ENCODE peak calls at places on chromosomes 1 and 21, in seven cellular contexts. B is IMR-90, Y is H9, I is mesendoderm, L is trophoblast cell, R is H1, Z is mesenchymal stem cell. N is an unnamed sample.

GRCh38 chr21:15498455-15498854 is 231.3 kb upstream of the USP25 start:
- DNase-seq in B (no peak), Y (no peak), I (no peak), L (no peak), R (no peak), Z (no peak), N (no peak)

GRCh38 chr1:180157108-180157507 is 2.4 kb downstream of the QSOX1 start:
- DNase-seq in B (peak; percentile 65), Y (no peak), I (no peak), L (no peak), R (no peak), Z (peak; percentile 79), N (no peak)

GRCh38 chr1:53134961-53135734 is 7.3 kb downstream of the SLC1A7 start:
- DNase-seq in B (peak; percentile 89), Y (no peak), I (no peak), L (no peak), R (no peak), Z (no peak), N (no peak)

GRCh38 chr21:46509760-46510159 is 51.1 kb downstream of the DIP2A start:
- DNase-seq in B (peak; percentile 81), Y (no peak), I (no peak), L (no peak), R (no peak), Z (peak; percentile 14), N (no peak)

GRCh38 chr1:50620680-50621329 is 197.6 kb upstream of the DMRTA2 start:
- DNase-seq in B (peak; percentile 40), Y (peak; percentile 63), I (peak; percentile 58), L (no peak), R (peak; percentile 33), Z (peak; percentile 29), N (no peak)

GRCh38 chr1:211951856-211952255 is 83.5 kb downstream of the INTS7 start:
- DNase-seq in B (peak; percentile 74), Y (no peak), I (no peak), L (no peak), R (no peak), Z (peak; percentile 50), N (no peak)

GRCh38 chr1:55385402-55386018 is 170.3 kb upstream of the USP24 start:
- DNase-seq in B (no peak), Y (no peak), I (no peak), L (no peak), R (no peak), Z (no peak), N (no peak)

GRCh38 chr1:209989525-209989924 is 51.5 kb downstream of the SYT14 start:
- DNase-seq in B (peak; percentile 34), Y (no peak), I (no peak), L (peak; percentile 2), R (no peak), Z (peak; percentile 15), N (no peak)

GRCh38 chr1:168918860-168919741 is 187.4 kb upstream of the ATP1B1 start:
- DNase-seq in B (no peak), Y (no peak), I (peak; percentile 27), L (no peak), R (peak; percentile 13), Z (no peak), N (peak; percentile 47)

GRCh38 chr1:185541861-185542260 is 192.3 kb upstream of the HMCN1 start:
- DNase-seq in B (peak; percentile 65), Y (no peak), I (peak; percentile 39), L (no peak), R (no peak), Z (peak; percentile 71), N (no peak)

GRCh38 chr1:63821650-63822049 is 47.8 kb downstream of the ROR1 start:
- DNase-seq in B (peak; percentile 73), Y (no peak), I (no peak), L (no peak), R (no peak), Z (peak; percentile 65), N (no peak)

GRCh38 chr21:46569071-46569470 is 35.8 kb downstream of the S100B start:
- DNase-seq in B (peak; percentile 1), Y (no peak), I (no peak), L (peak; percentile 60), R (no peak), Z (peak; percentile 9), N (no peak)

GRCh38 chr1:84166797-84167196 is 22.7 kb downstream of the PRKACB start:
- DNase-seq in B (no peak), Y (no peak), I (no peak), L (no peak), R (no peak), Z (no peak), N (no peak)
- H3K4me1 ChIP-seq in B (no peaks in the 10 kb centered on the region), Y (no peaks in the 10 kb centered on the region), I (no peaks in the 10 kb centered on the region), L (no peaks in the 10 kb centered on the region), R (no peaks in the 10 kb centered on the region), Z (no peaks in the 10 kb centered on the region), N (no peaks in the 10 kb centered on the region)

GRCh38 chr1:92808353-92808752 is 23.4 kb upstream of the EVI5 start:
- DNase-seq in B (no peak), Y (no peak), I (no peak), L (no peak), R (no peak), Z (no peak), N (no peak)

GRCh38 chr1:92804721-92805169 is 19.8 kb upstream of the EVI5 start:
- DNase-seq in B (peak; percentile 99), Y (peak; percentile 60), I (peak; percentile 98), L (peak; percentile 92), R (no peak), Z (peak; percentile 98), N (no peak)

GRCh38 chr1:92805216-92805615 is 20.3 kb upstream of the EVI5 start:
- DNase-seq in B (peak; percentile 26), Y (no peak), I (no peak), L (no peak), R (no peak), Z (peak; percentile 61), N (no peak)

GRCh38 chr1:92797961-92798360 is 13.1 kb upstream of the EVI5 start:
- DNase-seq in B (peak; percentile 86), Y (no peak), I (no peak), L (no peak), R (no peak), Z (peak; percentile 39), N (no peak)

GRCh38 chr1:92803140-92803887 is 18.4 kb upstream of the EVI5 start:
- DNase-seq in B (no peak), Y (no peak), I (no peak), L (peak; percentile 19), R (no peak), Z (no peak), N (no peak)
- H2BK5ac ChIP-seq in B (peak overlapping the region; percentile 57), Y (no peak overlapping the region), I (no peak overlapping the region), L (no peak overlapping the region), R (no peak overlapping the region), Z (no peak overlapping the region), N (no peak overlapping the region)

DNA sequence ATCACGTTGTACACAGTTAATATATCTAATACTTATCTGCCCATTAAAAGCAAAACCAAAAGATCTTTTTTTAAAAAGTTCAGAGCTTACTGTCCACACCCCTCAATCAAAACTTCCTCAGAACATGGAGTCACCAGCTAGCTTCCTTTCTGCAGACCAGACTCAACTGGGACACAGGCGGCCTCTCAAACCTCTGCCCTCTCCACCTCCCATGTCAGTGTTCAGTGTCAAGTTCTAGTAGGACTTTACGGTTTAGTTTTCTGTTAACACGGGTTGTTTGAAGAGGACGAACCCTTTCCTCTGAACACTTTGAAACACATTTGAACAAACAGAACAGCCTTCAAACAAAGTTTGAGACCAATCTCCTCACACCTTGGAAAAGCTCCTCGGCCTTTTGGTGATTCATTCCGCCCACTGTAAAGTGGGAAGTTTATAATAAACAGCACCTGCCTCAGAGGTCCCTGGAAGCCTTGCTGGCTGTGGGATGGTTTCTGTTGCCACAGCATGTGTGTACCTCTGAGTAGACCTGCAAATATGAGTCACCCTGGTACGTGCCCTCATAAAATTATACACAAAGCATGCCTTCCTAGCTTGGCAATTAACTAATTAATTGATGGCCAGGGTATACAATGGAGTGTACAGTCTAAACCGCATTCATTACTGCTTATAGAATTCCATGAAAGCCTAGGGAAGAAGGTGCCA is 48.4 kb upstream of the SIPA1L2 start:
- DNase-seq in B (peak; percentile 65), Y (no peak), I (no peak), L (no peak), R (no peak), Z (no peak), N (no peak)
- H3K27ac ChIP-seq in B (no peak overlapping the region), Y (no peak overlapping the region), I (no peak overlapping the region), L (no peak overlapping the region), R (no peak overlapping the region), Z (no peak overlapping the region), N (no peak overlapping the region)

GRCh38 chr1:8875216-8875861 is 3.1 kb downstream of the ENO1 start:
- DNase-seq in B (no peak), Y (no peak), I (no peak), L (no peak), R (no peak), Z (no peak), N (no peak)

GRCh38 chr1:8874230-8875201 is 4.0 kb downstream of the ENO1 start:
- DNase-seq in B (peak; percentile 61), Y (no peak), I (no peak), L (no peak), R (no peak), Z (no peak), N (no peak)

GRCh38 chr1:8873001-8873400 is 5.5 kb downstream of the ENO1 start:
- DNase-seq in B (no peak), Y (no peak), I (no peak), L (no peak), R (no peak), Z (no peak), N (no peak)

GRCh38 chr1:8871965-8872399 is 6.5 kb downstream of the ENO1 start:
- DNase-seq in B (peak; percentile 74), Y (no peak), I (no peak), L (no peak), R (no peak), Z (peak; percentile 59), N (no peak)

DNA sequence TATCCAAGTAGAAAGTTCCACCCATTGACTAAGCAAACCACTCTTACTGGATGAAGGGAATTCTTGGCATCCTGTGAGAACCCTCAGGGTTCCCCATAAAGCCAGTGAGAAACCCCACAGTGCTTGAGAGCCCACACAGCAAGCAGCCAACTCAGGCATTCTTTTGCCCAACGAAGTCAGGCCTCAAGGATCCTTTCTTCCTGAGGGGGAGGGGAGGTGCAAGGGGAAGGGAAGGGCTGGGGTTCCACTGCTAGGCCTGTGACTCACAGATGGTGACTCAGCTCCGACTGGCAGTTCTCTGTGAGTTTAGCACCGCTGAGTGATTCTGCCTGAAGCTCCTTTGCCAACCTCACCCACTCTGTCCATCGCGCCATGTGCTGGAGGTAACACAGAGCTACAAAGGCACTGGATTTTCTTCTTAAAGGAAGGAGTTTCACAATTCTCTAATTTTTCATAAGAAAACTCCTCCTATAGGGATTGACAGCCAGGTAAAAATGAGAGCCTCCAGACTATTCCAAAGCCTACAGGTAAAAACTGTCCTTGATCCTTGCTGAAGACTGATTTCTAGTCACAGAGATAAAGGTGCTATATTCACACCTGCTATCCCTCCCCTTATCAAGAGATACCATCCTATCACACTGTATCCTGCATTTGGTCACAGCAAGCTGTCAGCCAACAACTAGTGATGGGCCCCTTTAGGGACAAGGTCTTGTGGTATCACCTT is 4.8 kb downstream of the ENO1 start:
- DNase-seq in B (peak; percentile 98), Y (peak; percentile 90), I (peak; percentile 98), L (peak; percentile 64), R (peak; percentile 84), Z (peak; percentile 98), N (no peak)
- H3K4me1 ChIP-seq in B (peaks cover 42% of the 10 kb centered on the region), Y (peaks cover 8% of the 10 kb centered on the region), I (peaks cover 17% of the 10 kb centered on the region), L (peaks cover 13% of the 10 kb centered on the region), R (peaks cover 12% of the 10 kb centered on the region), Z (peaks cover 41% of the 10 kb centered on the region), N (peaks cover 8% of the 10 kb centered on the region)

GRCh38 chr1:244413736-244414135 is 38.0 kb downstream of the ADSS2 start:
- DNase-seq in B (no peak), Y (no peak), I (no peak), L (no peak), R (no peak), Z (no peak), N (no peak)
- H2BK5ac ChIP-seq in B (no peak overlapping the region), Y (no peak overlapping the region), I (no peak overlapping the region), L (no peak overlapping the region), R (no peak overlapping the region), Z (no peak overlapping the region), N (no peak overlapping the region)

N was measured in neuronal stem cell.